ENCODE peak calls at places on chromosomes 2 and 18, in seven cellular contexts. N is stimulated activated CD4-positive, alpha-beta T cell treated with anti-CD3 and anti-CD28 coated beads, Interleukin-2, amount 100 ng/mL, for 48 hours; S is HAP-1; L is NCI-H2171 treated with DMSO at 0.1 percent for 48 hours; A is NCI-H1105 treated with DMSO at 0.1 percent for 48 hours; R is NCI-H1417; B is foreskin fibroblast. G is an unnamed sample.
A peak's percentile ranks its signal among the peaks of the same experiment; 100 is the strongest.

GRCh38 chr2:65354773-65355172 is 77.6 kb downstream of the SPRED2 start:
- DNase-seq in N (no peak), S (no peak), L (no peak), A (no peak), R (no peak), B (no peak), G (no peak)

GRCh38 chr18:500556-501405 is at the start of gene COLEC12:
- DNase-seq in N (no peak), S (no peak), L (no peak), A (no peak), R (no peak), B (no peak), G (no peak)

GRCh38 chr2:133952420-133952819 is 301.5 kb upstream of the MGAT5 start:
- DNase-seq in N (no peak), S (no peak), L (no peak), A (no peak), R (no peak), B (no peak), G (no peak)

GRCh38 chr2:40192864-40193669 is 258.8 kb downstream of the SLC8A1 start:
- DNase-seq in N (no peak), S (no peak), L (no peak), A (no peak), R (no peak), B (peak; percentile 48), G (no peak)

GRCh38 chr2:136764397-136765255 is 719 bp upstream of the THSD7B start:
- DNase-seq in N (no peak), S (no peak), L (peak; percentile 79), A (no peak), R (no peak), B (no peak), G (no peak)

GRCh38 chr2:180254872-180255271 is 247.8 kb upstream of the CWC22 start:
- DNase-seq in N (no peak), S (no peak), L (no peak), A (no peak), R (no peak), B (no peak), G (no peak)

GRCh38 chr2:169495310-169495928 is 14.1 kb upstream of the KLHL41 start:
- DNase-seq in N (no peak), S (no peak), L (peak; percentile 57), A (no peak), R (no peak), B (no peak), G (no peak)

GRCh38 chr2:182929972-182930371 is 63.5 kb upstream of the FRZB start:
- DNase-seq in N (no peak), S (peak; percentile 87), L (no peak), A (no peak), R (no peak), B (no peak), G (no peak)

GRCh38 chr2:101956465-101957030 is 35.2 kb upstream of the IL1R2 start:
- DNase-seq in N (no peak), S (no peak), L (no peak), A (no peak), R (no peak), B (no peak), G (no peak)

GRCh38 chr2:216389565-216389964 is 17.3 kb upstream of the MARCHF4 start:
- DNase-seq in N (no peak), S (no peak), L (no peak), A (no peak), R (no peak), B (no peak), G (no peak)

GRCh38 chr2:47357475-47357874 is 45.5 kb upstream of the MSH2 start:
- DNase-seq in N (no peak), S (no peak), L (no peak), A (peak; percentile 17), R (no peak), B (no peak), G (no peak)

GRCh38 chr18:22637787-22638186 is 220.1 kb upstream of the CTAGE1 start:
- DNase-seq in N (no peak), S (no peak), L (no peak), A (no peak), R (no peak), B (peak; percentile 47), G (no peak)

GRCh38 chr2:201580486-201580885 is 62.8 kb downstream of the TMEM237 start:
- DNase-seq in N (no peak), S (no peak), L (no peak), A (no peak), R (no peak), B (peak; percentile 85), G (no peak)

GRCh38 chr2:241386519-241386918 is 30.4 kb downstream of the FARP2 start:
- DNase-seq in N (no peak), S (no peak), L (peak; percentile 43), A (no peak), R (no peak), B (no peak), G (no peak)

GRCh38 chr18:53268455-53268854 is 928.5 kb downstream of the DCC start:
- DNase-seq in N (no peak), S (no peak), L (peak; percentile 16), A (no peak), R (no peak), B (no peak), G (no peak)

GRCh38 chr2:179675435-179675834 is 186.0 kb downstream of the ZNF385B start:
- DNase-seq in N (no peak), S (no peak), L (no peak), A (no peak), R (no peak), B (no peak), G (no peak)

GRCh38 chr2:221197223-221197622 is 374.9 kb downstream of the EPHA4 start:
- DNase-seq in N (no peak), S (no peak), L (no peak), A (no peak), R (no peak), B (no peak), G (no peak)

GRCh38 chr2:202037086-202037485 is 3.4 kb downstream of the FZD7 start:
- DNase-seq in N (no peak), S (peak; percentile 98), L (no peak), A (no peak), R (no peak), B (no peak), G (peak; percentile 7)

GRCh38 chr2:6475155-6475940 is 390.4 kb downstream of the CMPK2 start:
- DNase-seq in N (no peak), S (no peak), L (no peak), A (no peak), R (no peak), B (no peak), G (no peak)

GRCh38 chr2:226495466-226496161 is 304.0 kb downstream of the IRS1 start:
- DNase-seq in N (no peak), S (no peak), L (no peak), A (no peak), R (no peak), B (no peak), G (no peak)

GRCh38 chr2:239821694-239822075 is 203.5 kb downstream of the NDUFA10 start:
- DNase-seq in N (no peak), S (no peak), L (no peak), A (no peak), R (no peak), B (no peak), G (no peak)

GRCh38 chr2:177044686-177045085 is 167.9 kb upstream of the HNRNPA3 start:
- DNase-seq in N (no peak), S (no peak), L (no peak), A (no peak), R (no peak), B (no peak), G (no peak)

GRCh38 chr2:111219285-111219684 is 98.6 kb downstream of the BCL2L11 start:
- DNase-seq in N (no peak), S (no peak), L (no peak), A (no peak), R (no peak), B (no peak), G (no peak)

GRCh38 chr2:239052720-239053665 is 205.1 kb downstream of the TWIST2 start:
- DNase-seq in N (no peak), S (no peak), L (no peak), A (no peak), R (no peak), B (no peak), G (no peak)

GRCh38 chr2:174007010-174007409 is 41.8 kb upstream of the SP3 start:
- DNase-seq in N (no peak), S (no peak), L (peak; percentile 35), A (peak; percentile 79), R (peak; percentile 56), B (no peak), G (no peak)

GRCh38 chr2:30280596-30281434 is 49.5 kb downstream of the LBH start:
- DNase-seq in N (no peak), S (no peak), L (no peak), A (no peak), R (no peak), B (no peak), G (no peak)